ENCODE peak calls at places on chromosomes 16 and 17, in four cellular contexts. W is GM04504, L is HTR-8/SVneo, M is fibroblast of lung. V is an unnamed sample.

GRCh38 chr16:5502944-5503343 is 405.3 kb upstream of the EEF2KMT start:
- DNase-seq in W (no peak), L (no peak), M (no peak), V (no peak)

GRCh38 chr16:22001591-22001990 is 675 bp upstream of the PDZD9 start:
- DNase-seq in L (no peak), M (peak; percentile 56), W (no peak), V (peak; percentile 21)

GRCh38 chr17:77735051-77735340 is 223.5 kb upstream of the TNRC6C start:
- DNase-seq in W (no peak), M (no peak), L (no peak), V (no peak)

GRCh38 chr17:35804658-35805192 is 4.6 kb upstream of the TAF15 start:
- DNase-seq in W (peak; percentile 79), M (peak; percentile 85), L (peak; percentile 89), V (peak; percentile 90)

GRCh38 chr17:80538484-80538883 is 6.2 kb upstream of the RPTOR start:
- DNase-seq in W (no peak), M (no peak), L (no peak), V (no peak)

GRCh38 chr17:8871081-8871581 is 3.7 kb upstream of the PIK3R6 start:
- DNase-seq in L (no peak), W (no peak), M (no peak), V (no peak)

GRCh38 chr16:77674888-77675287 is 47.4 kb upstream of the NUDT7 start:
- DNase-seq in M (peak; percentile 86), W (no peak), L (no peak), V (no peak)

GRCh38 chr17:41498276-41498675 is 7.1 kb downstream of the KRT13 start:
- DNase-seq in L (no peak), W (no peak), M (no peak), V (no peak)

GRCh38 chr17:38877130-38877851 is 7.4 kb downstream of the LASP1 start:
- DNase-seq in L (no peak), M (no peak), W (no peak), V (no peak)

GRCh38 chr17:81440511-81441244 is 45.4 kb downstream of the BAHCC1 start:
- DNase-seq in M (no peak), W (no peak), L (peak; percentile 37), V (no peak)

GRCh38 chr17:50364715-50365114 is 8.3 kb downstream of the MRPL27 start:
- DNase-seq in L (peak; percentile 56), M (peak; percentile 63), W (no peak), V (no peak)

GRCh38 chr17:77528516-77529327 is 388.0 kb downstream of the SEC14L1 start:
- DNase-seq in L (peak; percentile 68), W (no peak), M (no peak), V (no peak)

GRCh38 chr16:15879255-15879804 is 9.1 kb downstream of the CEP20 start:
- DNase-seq in M (peak; percentile 91), W (peak; percentile 81), L (peak; percentile 41), V (peak; percentile 93)

GRCh38 chr17:7355053-7355452 is at the start of gene TMEM95:
- DNase-seq in M (no peak), W (no peak), L (no peak), V (no peak)

V was measured in stromal cell of bone marrow.